ENCODE peak calls at places on chromosome 4, in four cellular contexts. One of them, this sample, is unnamed.

GRCh38 chr4:128068927-128069326 is 7.8 kb downstream of the LARP1B start:
- DNase-seq in CD8-positive, alpha-beta T cell: no peak
- DNase-seq in GM12878: no peak
- DNase-seq in astrocyte of the spinal cord: peak
- DNase-seq in this sample: peak

GRCh38 chr4:6199344-6199921 is 916 bp downstream of the JAKMIP1 start:
- DNase-seq in GM12878: no peak
- DNase-seq in astrocyte of the spinal cord: peak
- DNase-seq in CD8-positive, alpha-beta T cell: peak
- DNase-seq in this sample: no peak

GRCh38 chr4:185016946-185017797 is 1.1 kb upstream of the HELT start:
- DNase-seq in astrocyte of the spinal cord: peak
- DNase-seq in CD8-positive, alpha-beta T cell: no peak
- DNase-seq in GM12878: no peak
- DNase-seq in this sample: no peak

GRCh38 chr4:181043486-181043885 is 1199.7 kb upstream of the TENM3 start:
- DNase-seq in CD8-positive, alpha-beta T cell: no peak
- DNase-seq in astrocyte of the spinal cord: no peak
- DNase-seq in GM12878: no peak
- DNase-seq in this sample: no peak

GRCh38 chr4:80201326-80202151 is 4.2 kb downstream of the PRDM8 start:
- DNase-seq in astrocyte of the spinal cord: peak
- DNase-seq in CD8-positive, alpha-beta T cell: peak
- DNase-seq in GM12878: no peak
- DNase-seq in this sample: peak

GRCh38 chr4:11182031-11182430 is 246.7 kb downstream of the HS3ST1 start:
- DNase-seq in GM12878: no peak
- DNase-seq in astrocyte of the spinal cord: no peak
- DNase-seq in CD8-positive, alpha-beta T cell: no peak
- DNase-seq in this sample: no peak

GRCh38 chr4:157739237-157739636 is 433.6 kb downstream of the GASK1B start:
- DNase-seq in astrocyte of the spinal cord: peak
- DNase-seq in GM12878: no peak
- DNase-seq in CD8-positive, alpha-beta T cell: no peak
- DNase-seq in this sample: peak

GRCh38 chr4:2788532-2789103 is 4.3 kb upstream of the SH3BP2 start:
- DNase-seq in GM12878: no peak
- DNase-seq in CD8-positive, alpha-beta T cell: peak
- DNase-seq in astrocyte of the spinal cord: no peak
- DNase-seq in this sample: no peak

GRCh38 chr4:128869801-128870509 is 60.5 kb downstream of the JADE1 start:
- DNase-seq in CD8-positive, alpha-beta T cell: no peak
- DNase-seq in astrocyte of the spinal cord: no peak
- DNase-seq in GM12878: no peak
- DNase-seq in this sample: no peak

GRCh38 chr4:99636422-99636821 is 21.2 kb downstream of the C4orf54 start:
- DNase-seq in CD8-positive, alpha-beta T cell: no peak
- DNase-seq in astrocyte of the spinal cord: no peak
- DNase-seq in GM12878: no peak
- DNase-seq in this sample: no peak

GRCh38 chr4:84678976-84679744 is 96.2 kb downstream of the CDS1 start:
- DNase-seq in CD8-positive, alpha-beta T cell: no peak
- DNase-seq in GM12878: no peak
- DNase-seq in astrocyte of the spinal cord: no peak
- DNase-seq in this sample: no peak

GRCh38 chr4:187393546-187394344 is 601.8 kb upstream of the ZFP42 start:
- DNase-seq in GM12878: no peak
- DNase-seq in astrocyte of the spinal cord: peak
- DNase-seq in CD8-positive, alpha-beta T cell: no peak
- DNase-seq in this sample: no peak

GRCh38 chr4:153159728-153160221 is 44.5 kb upstream of the TRIM2 start:
- DNase-seq in CD8-positive, alpha-beta T cell: no peak
- DNase-seq in GM12878: no peak
- DNase-seq in astrocyte of the spinal cord: peak
- DNase-seq in this sample: peak

GRCh38 chr4:159487284-159487747 is 384.4 kb downstream of the RAPGEF2 start:
- DNase-seq in astrocyte of the spinal cord: peak
- DNase-seq in GM12878: peak
- DNase-seq in CD8-positive, alpha-beta T cell: no peak
- DNase-seq in this sample: peak

GRCh38 chr4:83639849-83640493 is 104.1 kb downstream of the GPAT3 start:
- DNase-seq in CD8-positive, alpha-beta T cell: peak
- DNase-seq in GM12878: peak
- DNase-seq in astrocyte of the spinal cord: peak
- DNase-seq in this sample: peak

GRCh38 chr4:138647433-138647832 is 368.1 kb upstream of the NOCT start:
- DNase-seq in CD8-positive, alpha-beta T cell: no peak
- DNase-seq in astrocyte of the spinal cord: no peak
- DNase-seq in GM12878: no peak
- DNase-seq in this sample: no peak

GRCh38 chr4:165709973-165710526 is 163.0 kb upstream of the TLL1 start:
- DNase-seq in astrocyte of the spinal cord: no peak
- DNase-seq in CD8-positive, alpha-beta T cell: no peak
- DNase-seq in GM12878: no peak
- DNase-seq in this sample: no peak

GRCh38 chr4:108454227-108454626 is 166.1 kb upstream of the RPL34 start:
- DNase-seq in GM12878: no peak
- DNase-seq in CD8-positive, alpha-beta T cell: no peak
- DNase-seq in astrocyte of the spinal cord: peak
- DNase-seq in this sample: no peak

GRCh38 chr4:156945532-156945931 is 26.1 kb downstream of the PDGFC start:
- DNase-seq in GM12878: no peak
- DNase-seq in astrocyte of the spinal cord: no peak
- DNase-seq in CD8-positive, alpha-beta T cell: no peak
- DNase-seq in this sample: no peak

GRCh38 chr4:95439896-95440295 is 108.9 kb downstream of the UNC5C start:
- DNase-seq in astrocyte of the spinal cord: no peak
- DNase-seq in GM12878: no peak
- DNase-seq in CD8-positive, alpha-beta T cell: no peak
- DNase-seq in this sample: no peak

GRCh38 chr4:127284236-127284635 is 348.5 kb upstream of the INTU start:
- DNase-seq in GM12878: no peak
- DNase-seq in CD8-positive, alpha-beta T cell: no peak
- DNase-seq in astrocyte of the spinal cord: no peak
- DNase-seq in this sample: peak

GRCh38 chr4:122584517-122584916 is 36.3 kb downstream of the IL21 start:
- DNase-seq in CD8-positive, alpha-beta T cell: no peak
- DNase-seq in astrocyte of the spinal cord: peak
- DNase-seq in GM12878: no peak
- DNase-seq in this sample: peak

GRCh38 chr4:22502895-22503814 is 12.7 kb downstream of the ADGRA3 start:
- DNase-seq in GM12878: no peak
- DNase-seq in CD8-positive, alpha-beta T cell: no peak
- DNase-seq in astrocyte of the spinal cord: no peak
- DNase-seq in this sample: peak

GRCh38 chr4:89820005-89820404 is 17.0 kb downstream of the SNCA start:
- DNase-seq in astrocyte of the spinal cord: no peak
- DNase-seq in GM12878: no peak
- DNase-seq in CD8-positive, alpha-beta T cell: no peak
- DNase-seq in this sample: no peak

GRCh38 chr4:166435449-166435848 is 562.4 kb downstream of the TLL1 start:
- DNase-seq in astrocyte of the spinal cord: peak
- DNase-seq in GM12878: no peak
- DNase-seq in CD8-positive, alpha-beta T cell: no peak
- DNase-seq in this sample: peak

GRCh38 chr4:22959483-22959882 is 266.7 kb downstream of the GBA3 start:
- DNase-seq in GM12878: no peak
- DNase-seq in CD8-positive, alpha-beta T cell: no peak
- DNase-seq in astrocyte of the spinal cord: no peak
- DNase-seq in this sample: no peak

GRCh38 chr4:99529218-99529617 is 18.4 kb downstream of the C4orf17 start:
- DNase-seq in GM12878: no peak
- DNase-seq in astrocyte of the spinal cord: no peak
- DNase-seq in CD8-positive, alpha-beta T cell: no peak
- DNase-seq in this sample: peak

GRCh38 chr4:40940317-40940720 is 190.6 kb downstream of the NSUN7 start:
- DNase-seq in CD8-positive, alpha-beta T cell: no peak
- DNase-seq in GM12878: no peak
- DNase-seq in astrocyte of the spinal cord: no peak
- DNase-seq in this sample: peak

GRCh38 chr4:168560184-168560834 is 63.5 kb downstream of the PALLD start:
- DNase-seq in GM12878: no peak
- DNase-seq in astrocyte of the spinal cord: peak
- DNase-seq in CD8-positive, alpha-beta T cell: no peak
- DNase-seq in this sample: no peak

GRCh38 chr4:140695483-140695882 is 60.7 kb downstream of the TBC1D9 start:
- DNase-seq in CD8-positive, alpha-beta T cell: no peak
- DNase-seq in astrocyte of the spinal cord: no peak
- DNase-seq in GM12878: no peak
- DNase-seq in this sample: no peak

GRCh38 chr4:98688416-98689290 is 30.2 kb upstream of the TSPAN5 start:
- DNase-seq in CD8-positive, alpha-beta T cell: no peak
- DNase-seq in astrocyte of the spinal cord: peak
- DNase-seq in GM12878: no peak
- DNase-seq in this sample: peak

GRCh38 chr4:6999172-7000086 is 43.7 kb upstream of the TADA2B start:
- DNase-seq in CD8-positive, alpha-beta T cell: no peak
- DNase-seq in GM12878: no peak
- DNase-seq in astrocyte of the spinal cord: no peak
- DNase-seq in this sample: peak

GRCh38 chr4:13656569-13656988 is 29.1 kb upstream of the BOD1L1 start:
- DNase-seq in astrocyte of the spinal cord: peak
- DNase-seq in GM12878: peak
- DNase-seq in CD8-positive, alpha-beta T cell: peak
- DNase-seq in this sample: peak

GRCh38 chr4:4719446-4719845 is 140.0 kb upstream of the MSX1 start:
- DNase-seq in astrocyte of the spinal cord: no peak
- DNase-seq in CD8-positive, alpha-beta T cell: no peak
- DNase-seq in GM12878: no peak
- DNase-seq in this sample: no peak

GRCh38 chr4:26839534-26839951 is 21.1 kb upstream of the STIM2 start:
- DNase-seq in astrocyte of the spinal cord: peak
- DNase-seq in CD8-positive, alpha-beta T cell: no peak
- DNase-seq in GM12878: no peak
- DNase-seq in this sample: peak

GRCh38 chr4:155428128-155428527 is 51.4 kb upstream of the MAP9 start:
- DNase-seq in astrocyte of the spinal cord: no peak
- DNase-seq in GM12878: no peak
- DNase-seq in CD8-positive, alpha-beta T cell: no peak
- DNase-seq in this sample: no peak
- H3K4me3 ChIP-seq in astrocyte of the spinal cord: no peak
- H3K4me3 ChIP-seq in GM12878: no peak
- H3K4me3 ChIP-seq in CD8-positive, alpha-beta T cell: no peak
- H3K4me3 ChIP-seq in this sample: no peak

GRCh38 chr4:10164877-10165283 is 48.3 kb upstream of the WDR1 start:
- DNase-seq in astrocyte of the spinal cord: peak
- DNase-seq in CD8-positive, alpha-beta T cell: no peak
- DNase-seq in GM12878: no peak
- DNase-seq in this sample: peak
- TF ChIP-seq CTCF in astrocyte of the spinal cord: peak
- TF ChIP-seq CTCF in CD8-positive, alpha-beta T cell: peak
- TF ChIP-seq CTCF in GM12878: peak
- TF ChIP-seq CTCF in this sample: peak

DNA sequence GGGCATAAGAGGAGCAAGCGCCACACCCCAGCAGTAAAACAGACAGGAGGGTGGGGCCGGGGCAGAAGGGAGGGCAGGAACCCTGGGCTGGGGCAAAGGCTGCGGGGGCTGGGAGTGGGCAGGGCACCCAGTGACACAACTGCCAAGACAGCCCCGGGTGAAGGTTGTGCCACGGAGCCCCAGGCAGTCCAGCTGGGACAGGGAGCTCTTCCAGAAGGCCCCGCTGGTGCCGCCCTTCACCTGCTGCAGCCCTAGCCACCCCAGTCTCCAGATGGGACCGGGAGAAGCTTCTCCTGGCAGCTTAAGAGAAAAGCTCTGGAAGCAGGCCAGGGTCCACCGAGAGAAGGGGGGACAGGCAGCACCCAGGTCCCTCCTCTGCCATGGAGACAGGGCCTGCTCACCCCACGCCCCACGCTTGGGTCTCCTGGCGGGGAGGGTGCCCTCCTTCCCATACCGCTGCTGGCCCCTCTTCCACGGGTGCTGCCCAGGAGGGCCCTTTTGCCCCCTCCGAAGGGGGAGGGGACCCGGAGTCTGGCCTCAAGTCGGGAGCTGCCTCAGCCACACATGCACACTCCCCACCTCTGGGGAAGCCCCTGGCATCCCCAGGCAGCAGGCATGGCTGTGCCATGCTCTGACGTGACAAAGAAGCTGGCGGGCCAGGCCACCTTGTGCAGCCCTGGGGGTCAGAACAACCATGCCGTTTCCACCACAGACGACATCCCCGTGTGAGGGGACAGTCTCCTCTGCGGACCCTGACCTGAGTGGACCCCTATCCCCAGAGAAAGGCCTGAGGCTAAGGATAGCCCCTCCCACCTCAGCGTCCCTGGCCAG is 1.5 kb downstream of the DGKQ start:
- DNase-seq in GM12878: no peak
- DNase-seq in CD8-positive, alpha-beta T cell: no peak
- DNase-seq in astrocyte of the spinal cord: no peak
- DNase-seq in this sample: no peak
- H3K4me3 ChIP-seq in GM12878: peak
- H3K4me3 ChIP-seq in CD8-positive, alpha-beta T cell: peak
- H3K4me3 ChIP-seq in astrocyte of the spinal cord: peak
- H3K4me3 ChIP-seq in this sample: peak

GRCh38 chr4:102420563-102421221 is 75.4 kb upstream of the SLC39A8 start:
- DNase-seq in GM12878: no peak
- DNase-seq in CD8-positive, alpha-beta T cell: no peak
- DNase-seq in astrocyte of the spinal cord: peak
- DNase-seq in this sample: peak
- TF ChIP-seq CTCF in GM12878: no peak
- TF ChIP-seq CTCF in CD8-positive, alpha-beta T cell: no peak
- TF ChIP-seq CTCF in astrocyte of the spinal cord: no peak
- TF ChIP-seq CTCF in this sample: no peak

GRCh38 chr4:46389301-46389761 is 597 bp downstream of the GABRA2 start:
- DNase-seq in CD8-positive, alpha-beta T cell: no peak
- DNase-seq in GM12878: no peak
- DNase-seq in astrocyte of the spinal cord: peak
- DNase-seq in this sample: peak
- H3K4me3 ChIP-seq in CD8-positive, alpha-beta T cell: no peak
- H3K4me3 ChIP-seq in GM12878: no peak
- H3K4me3 ChIP-seq in astrocyte of the spinal cord: peak
- H3K4me3 ChIP-seq in this sample: no peak

GRCh38 chr4:118005883-118006282 is 28.4 kb upstream of the NDST3 start:
- DNase-seq in CD8-positive, alpha-beta T cell: no peak
- DNase-seq in astrocyte of the spinal cord: no peak
- DNase-seq in GM12878: no peak
- DNase-seq in this sample: no peak
- TF ChIP-seq CTCF in CD8-positive, alpha-beta T cell: no peak
- TF ChIP-seq CTCF in astrocyte of the spinal cord: no peak
- TF ChIP-seq CTCF in GM12878: no peak
- TF ChIP-seq CTCF in this sample: no peak

DNA sequence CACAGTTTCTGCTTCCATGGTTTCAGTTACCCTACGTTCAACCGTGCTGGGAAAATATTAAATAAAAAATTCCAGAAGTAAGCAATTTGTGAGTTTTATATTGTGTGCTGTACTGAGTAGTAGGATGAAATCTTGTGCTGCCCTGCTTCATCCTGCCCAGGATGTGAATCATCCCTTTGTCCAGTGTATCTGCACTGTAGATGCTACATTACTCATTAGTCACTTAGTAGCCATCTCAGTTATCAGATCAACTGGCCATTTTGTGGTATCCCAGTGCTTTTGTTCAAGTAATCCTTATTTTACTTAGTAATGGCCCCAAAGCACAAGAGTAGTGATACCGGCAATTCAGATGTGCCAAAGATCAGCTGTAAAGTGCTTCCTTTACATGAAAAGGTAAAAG is 97.9 kb downstream of the COX18 start:
- DNase-seq in GM12878: no peak
- DNase-seq in astrocyte of the spinal cord: peak
- DNase-seq in CD8-positive, alpha-beta T cell: no peak
- DNase-seq in this sample: peak
- H3K4me3 ChIP-seq in GM12878: no peak
- H3K4me3 ChIP-seq in astrocyte of the spinal cord: no peak
- H3K4me3 ChIP-seq in CD8-positive, alpha-beta T cell: no peak
- H3K4me3 ChIP-seq in this sample: no peak

This sample was measured in cardiac fibroblast.